ENCODE peak calls at places on chromosomes 5 and 9, in four cellular contexts. C is T follicular helper cell, G is stromal cell of bone marrow, O is dorsolateral prefrontal cortex. W is an unnamed sample.

GRCh38 chr9:134130503-134131375 is 5.1 kb upstream of the WDR5 start:
- DNase-seq in C (no peak), G (no peak), O (no peak), W (no peak)

GRCh38 chr5:134536876-134537275 is 11.4 kb downstream of the JADE2 start:
- DNase-seq in C (no peak), G (no peak), O (no peak), W (no peak)

GRCh38 chr5:93800988-93801811 is 59.8 kb upstream of the POU5F2 start:
- DNase-seq in C (no peak), O (no peak), G (peak), W (no peak)

GRCh38 chr5:178674334-178674733 is 47.5 kb upstream of the CLK4 start:
- DNase-seq in C (no peak), G (no peak), O (no peak), W (no peak)

GRCh38 chr5:2132497-2132847 is 249.7 kb upstream of the IRX4 start:
- DNase-seq in G (no peak), C (no peak), O (no peak), W (no peak)

GRCh38 chr5:143313298-143313852 is 90.1 kb downstream of the NR3C1 start:
- DNase-seq in G (no peak), O (no peak), C (no peak), W (no peak)

GRCh38 chr5:147530801-147531389 is 21.0 kb upstream of the DPYSL3 start:
- DNase-seq in C (no peak), G (peak), O (no peak), W (no peak)

GRCh38 chr9:88835038-88835466 is 156.2 kb upstream of the S1PR3 start:
- DNase-seq in O (no peak), G (no peak), C (no peak), W (no peak)

GRCh38 chr9:90268613-90269012 is 374.0 kb downstream of the DIRAS2 start:
- DNase-seq in C (no peak), G (no peak), O (no peak), W (no peak)

GRCh38 chr5:179623906-179624741 is 653 bp upstream of the HNRNPH1 start:
- DNase-seq in G (peak), O (peak), C (peak), W (no peak)

GRCh38 chr5:60403343-60404006 is 296.5 kb downstream of the DEPDC1B start:
- DNase-seq in G (no peak), C (no peak), O (no peak), W (no peak)

GRCh38 chr5:25453500-25453899 is 808.7 kb upstream of the CDH10 start:
- DNase-seq in C (no peak), G (no peak), O (no peak), W (no peak)

GRCh38 chr9:1005043-1005667 is 28.7 kb downstream of the DMRT3 start:
- DNase-seq in G (peak), C (no peak), O (no peak), W (no peak)

GRCh38 chr9:112174223-112174964 is 703 bp downstream of the SUSD1 start:
- DNase-seq in G (no peak), O (peak), C (peak), W (peak)

GRCh38 chr5:71810023-71810422 is 90.9 kb downstream of the CARTPT start:
- DNase-seq in O (no peak), G (no peak), C (no peak), W (no peak)

GRCh38 chr9:135363556-135363955 is 116.0 kb upstream of the PPP1R26 start:
- DNase-seq in C (no peak), O (no peak), G (no peak), W (no peak)

GRCh38 chr5:80977764-80978163 is 17.6 kb downstream of the RASGRF2 start:
- DNase-seq in O (no peak), C (no peak), G (no peak), W (no peak)

GRCh38 chr9:37676411-37676830 is 25.7 kb downstream of the FRMPD1 start:
- DNase-seq in G (no peak), O (peak), C (no peak), W (no peak)

GRCh38 chr5:40981420-40981819 is 72.1 kb downstream of the C7 start:
- DNase-seq in O (no peak), G (no peak), C (no peak), W (no peak)

GRCh38 chr5:44294492-44294891 is 94.7 kb downstream of the FGF10 start:
- DNase-seq in O (no peak), C (no peak), G (peak), W (no peak)

GRCh38 chr5:150946351-150946905 is 41.6 kb upstream of the ZNF300 start:
- DNase-seq in O (peak), C (no peak), G (peak), W (no peak)

GRCh38 chr5:178277346-178277745 is 44.7 kb upstream of the PHYKPL start:
- DNase-seq in G (no peak), C (no peak), O (no peak), W (no peak)

GRCh38 chr9:110538621-110539020 is 40.9 kb downstream of the SVEP1 start:
- DNase-seq in O (no peak), G (no peak), C (no peak), W (no peak)

GRCh38 chr5:36689225-36689624 is 82.8 kb downstream of the SLC1A3 start:
- DNase-seq in C (no peak), G (no peak), O (no peak), W (no peak)

GRCh38 chr9:135414293-135414692 is 65.3 kb upstream of the PPP1R26 start:
- DNase-seq in C (no peak), G (no peak), O (no peak), W (no peak)

GRCh38 chr5:197892-198489 is 6.7 kb downstream of the LRRC14B start:
- DNase-seq in O (no peak), C (no peak), G (no peak), W (no peak)